ENCODE peak calls at places on chromosomes 7 and 10, in ten cellular contexts. L is prostate gland, T is AG04450, H is cardiac muscle cell, B is A549, G is testis, S is lower lobe of right lung, X is WERI-Rb-1, D is psoas muscle, I is left ventricle myocardium inferior. O is an unnamed sample.

GRCh38 chr10:125013529-125013872 is 71.6 kb downstream of the ZRANB1 start:
- DNase-seq in L (no peak), T (no peak), H (no peak), B (no peak), G (no peak), S (no peak), X (no peak), D (peak), I (peak), O (no peak)

GRCh38 chr7:20307119-20307518 is 23.6 kb upstream of the ITGB8 start:
- DNase-seq in L (no peak), T (no peak), H (no peak), B (peak), G (no peak), S (no peak), X (no peak), D (no peak), I (no peak), O (no peak)

GRCh38 chr7:24609059-24609458 is 35.8 kb downstream of the PALS2 start:
- DNase-seq in L (no peak), T (no peak), H (no peak), B (no peak), G (no peak), S (no peak), X (no peak), D (no peak), I (no peak), O (no peak)

GRCh38 chr7:28165221-28165807 is 15.3 kb downstream of the JAZF1 start:
- DNase-seq in L (no peak), T (no peak), H (no peak), B (no peak), G (no peak), S (no peak), X (no peak), D (no peak), I (no peak), O (no peak)

GRCh38 chr10:15315286-15315685 is 55.8 kb downstream of the FAM171A1 start:
- DNase-seq in L (no peak), T (no peak), H (no peak), B (no peak), G (no peak), S (no peak), X (no peak), D (no peak), I (no peak), O (no peak)

GRCh38 chr10:114043532-114044250 is at the start of gene ADRB1:
- DNase-seq in L (peak), T (no peak), H (peak), B (peak), G (peak), S (peak), X (peak), D (peak), I (peak), O (no peak)

GRCh38 chr10:78703581-78703980 is 365.2 kb upstream of the ZMIZ1 start:
- DNase-seq in L (no peak), T (no peak), H (no peak), B (no peak), G (no peak), S (no peak), X (no peak), D (no peak), I (no peak), O (no peak)

GRCh38 chr10:71144824-71145223 is 67.5 kb upstream of the UNC5B start:
- DNase-seq in L (no peak), T (no peak), H (no peak), B (no peak), G (no peak), S (no peak), X (no peak), D (no peak), I (no peak), O (no peak)

GRCh38 chr7:50742401-50742800 is 40.3 kb downstream of the GRB10 start:
- DNase-seq in L (no peak), T (no peak), H (no peak), B (no peak), G (no peak), S (no peak), X (no peak), D (no peak), I (no peak), O (no peak)

GRCh38 chr10:101367569-101368453 is 13.8 kb downstream of the BTRC start:
- DNase-seq in L (no peak), T (peak), H (no peak), B (peak), G (no peak), S (no peak), X (no peak), D (no peak), I (no peak), O (no peak)

GRCh38 chr7:117780832-117781231 is 92.4 kb downstream of the CTTNBP2 start:
- DNase-seq in L (no peak), T (no peak), H (no peak), B (no peak), G (no peak), S (no peak), X (no peak), D (no peak), I (no peak), O (no peak)

GRCh38 chr10:18229839-18230238 is 89.6 kb downstream of the CACNB2 start:
- DNase-seq in L (no peak), T (no peak), H (no peak), B (no peak), G (no peak), S (no peak), X (no peak), D (no peak), I (no peak), O (no peak)

GRCh38 chr10:88395677-88396076 is 187.4 kb downstream of the RNLS start:
- DNase-seq in L (no peak), T (no peak), H (no peak), B (peak), G (no peak), S (no peak), X (no peak), D (no peak), I (no peak), O (no peak)

GRCh38 chr7:75989084-75989725 is 5.2 kb downstream of the TMEM120A start:
- DNase-seq in L (no peak), T (no peak), H (peak), B (no peak), G (no peak), S (peak), X (no peak), D (peak), I (peak), O (no peak)

GRCh38 chr10:71134732-71135211 is 77.6 kb upstream of the UNC5B start:
- DNase-seq in L (no peak), T (no peak), H (no peak), B (no peak), G (no peak), S (no peak), X (peak), D (no peak), I (no peak), O (no peak)

GRCh38 chr7:55483061-55483460 is 89.2 kb downstream of the VOPP1 start:
- DNase-seq in L (no peak), T (no peak), H (no peak), B (no peak), G (no peak), S (no peak), X (no peak), D (no peak), I (no peak), O (no peak)

GRCh38 chr10:18474111-18474455 is 177.3 kb downstream of the NSUN6 start:
- DNase-seq in L (no peak), T (no peak), H (no peak), B (no peak), G (peak), S (no peak), X (no peak), D (no peak), I (no peak), O (no peak)

GRCh38 chr7:117582219-117582704 is 102.4 kb downstream of the CFTR start:
- DNase-seq in L (no peak), T (peak), H (peak), B (peak), G (peak), S (no peak), X (no peak), D (peak), I (peak), O (no peak)

GRCh38 chr10:34474060-34474376 is 341.1 kb downstream of the PARD3 start:
- DNase-seq in L (no peak), T (peak), H (no peak), B (peak), G (no peak), S (no peak), X (no peak), D (no peak), I (no peak), O (no peak)

GRCh38 chr7:152341039-152341913 is 94.5 kb downstream of the KMT2C start:
- DNase-seq in L (peak), T (peak), H (peak), B (peak), G (peak), S (no peak), X (peak), D (no peak), I (no peak), O (no peak)

GRCh38 chr10:132685121-132685891 is 100.6 kb downstream of the NKX6-2 start:
- DNase-seq in L (peak), T (no peak), H (no peak), B (no peak), G (peak), S (peak), X (no peak), D (peak), I (peak), O (peak)

GRCh38 chr10:34759161-34759836 is 55.8 kb downstream of the PARD3 start:
- DNase-seq in L (no peak), T (no peak), H (no peak), B (no peak), G (no peak), S (no peak), X (no peak), D (no peak), I (no peak), O (no peak)

GRCh38 chr7:138233189-138233588 is 156.9 kb downstream of the AKR1D1 start:
- DNase-seq in L (no peak), T (no peak), H (no peak), B (no peak), G (no peak), S (no peak), X (no peak), D (no peak), I (no peak), O (no peak)

GRCh38 chr10:47164800-47165128 is 135.2 kb upstream of the GDF10 start:
- DNase-seq in L (no peak), T (no peak), H (no peak), B (no peak), G (no peak), S (no peak), X (no peak), D (no peak), I (no peak), O (no peak)

GRCh38 chr10:70743879-70744278 is 41.3 kb downstream of the TBATA start:
- DNase-seq in L (no peak), T (no peak), H (no peak), B (no peak), G (no peak), S (no peak), X (no peak), D (no peak), I (no peak), O (no peak)

GRCh38 chr10:128512767-128513166 is 386.5 kb upstream of the MKI67 start:
- DNase-seq in L (no peak), T (no peak), H (no peak), B (no peak), G (no peak), S (no peak), X (no peak), D (no peak), I (no peak), O (no peak)

GRCh38 chr7:115183431-115184057 is 261.6 kb downstream of the MDFIC start:
- DNase-seq in L (no peak), T (no peak), H (no peak), B (no peak), G (no peak), S (no peak), X (no peak), D (no peak), I (no peak), O (no peak)

GRCh38 chr10:69213601-69214311 is 6.4 kb upstream of the HKDC1 start:
- DNase-seq in L (no peak), T (no peak), H (no peak), B (no peak), G (no peak), S (no peak), X (no peak), D (no peak), I (no peak), O (no peak)

GRCh38 chr7:65441010-65441409 is 67.4 kb downstream of the ZNF92 start:
- DNase-seq in L (no peak), T (no peak), H (no peak), B (peak), G (no peak), S (no peak), X (no peak), D (no peak), I (no peak), O (no peak)

GRCh38 chr10:124515244-124515970 is 53.8 kb downstream of the LHPP start:
- DNase-seq in L (no peak), T (no peak), H (no peak), B (no peak), G (no peak), S (no peak), X (no peak), D (peak), I (no peak), O (no peak)

GRCh38 chr10:5694573-5694972 is 9.9 kb downstream of the TASOR2 start:
- DNase-seq in L (no peak), T (no peak), H (no peak), B (no peak), G (no peak), S (no peak), X (no peak), D (no peak), I (no peak), O (no peak)

GRCh38 chr10:59557642-59558041 is 152.0 kb downstream of the SLC16A9 start:
- DNase-seq in L (no peak), T (no peak), H (peak), B (no peak), G (no peak), S (no peak), X (no peak), D (no peak), I (no peak), O (no peak)

GRCh38 chr7:5423844-5424688 is 432 bp upstream of the TNRC18 start:
- DNase-seq in L (peak), T (peak), H (peak), B (peak), G (peak), S (peak), X (peak), D (peak), I (peak), O (peak)

GRCh38 chr10:114540191-114540590 is 117.9 kb downstream of the ABLIM1 start:
- DNase-seq in L (no peak), T (no peak), H (no peak), B (no peak), G (no peak), S (no peak), X (peak), D (no peak), I (no peak), O (no peak)

GRCh38 chr7:41621953-41622831 is 80.7 kb downstream of the INHBA start:
- DNase-seq in L (no peak), T (no peak), H (peak), B (no peak), G (no peak), S (no peak), X (no peak), D (no peak), I (no peak), O (no peak)

GRCh38 chr7:90178592-90179279 is 24.5 kb downstream of the STEAP1 start:
- DNase-seq in L (no peak), T (no peak), H (no peak), B (peak), G (no peak), S (no peak), X (no peak), D (no peak), I (no peak), O (no peak)

GRCh38 chr7:7895004-7895650 is 73.5 kb upstream of the GLCCI1 start:
- DNase-seq in L (no peak), T (no peak), H (no peak), B (no peak), G (no peak), S (no peak), X (no peak), D (no peak), I (no peak), O (no peak)

GRCh38 chr7:57404343-57404966 is 45.5 kb upstream of the ZNF716 start:
- DNase-seq in L (no peak), T (no peak), H (no peak), B (no peak), G (peak), S (no peak), X (no peak), D (peak), I (peak), O (no peak)

GRCh38 chr10:86440874-86441838 is 74.6 kb upstream of the GRID1 start:
- DNase-seq in L (no peak), T (peak), H (no peak), B (peak), G (no peak), S (no peak), X (peak), D (no peak), I (no peak), O (no peak)

GRCh38 chr10:86438091-86438749 is 71.6 kb upstream of the GRID1 start:
- DNase-seq in L (no peak), T (no peak), H (no peak), B (no peak), G (no peak), S (no peak), X (no peak), D (no peak), I (no peak), O (no peak)

GRCh38 chr10:86437447-86437846 is 70.9 kb upstream of the GRID1 start:
- DNase-seq in L (no peak), T (no peak), H (no peak), B (no peak), G (no peak), S (no peak), X (no peak), D (no peak), I (no peak), O (no peak)

GRCh38 chr10:86436963-86437362 is 70.4 kb upstream of the GRID1 start:
- DNase-seq in L (no peak), T (no peak), H (no peak), B (no peak), G (no peak), S (no peak), X (no peak), D (no peak), I (no peak), O (no peak)

DNA sequence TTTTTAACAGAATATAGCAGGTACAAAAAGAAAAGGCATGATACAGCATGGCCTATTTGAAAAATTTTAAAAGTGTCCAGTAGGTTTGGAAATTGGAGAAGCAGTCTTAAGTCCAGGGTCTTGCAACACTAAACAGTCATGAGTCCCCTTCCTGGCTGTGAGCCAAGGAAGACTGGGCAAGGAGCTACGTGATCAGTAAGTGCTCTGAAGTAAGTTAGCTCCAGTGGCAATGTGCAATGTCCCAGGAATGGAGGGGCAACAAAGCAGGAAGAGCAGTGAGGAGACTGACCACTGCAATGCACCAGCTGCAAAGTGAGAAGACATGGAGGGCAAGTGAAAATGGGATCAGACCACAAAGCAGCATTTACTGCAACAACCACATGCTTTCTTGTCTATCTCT is 72.9 kb upstream of the GRID1 start:
- DNase-seq in L (peak), T (peak), H (peak), B (peak), G (peak), S (peak), X (no peak), D (peak), I (peak), O (no peak)
- TF ChIP-seq CTCF in L (no peak), T (peak), H (no peak), B (no peak), G (no peak), S (no peak), X (no peak), D (peak), I (no peak), O (no peak)

GRCh38 chr7:66925255-66925654 is 4.2 kb downstream of the TMEM248 start:
- DNase-seq in L (no peak), T (no peak), H (no peak), B (no peak), G (no peak), S (no peak), X (no peak), D (no peak), I (no peak), O (no peak)

GRCh38 chr7:66920769-66921395 is at the start of gene TMEM248:
- DNase-seq in L (peak), T (peak), H (peak), B (peak), G (peak), S (peak), X (peak), D (peak), I (peak), O (peak)

GRCh38 chr7:66921918-66922486 is 977 bp downstream of the TMEM248 start:
- DNase-seq in L (no peak), T (no peak), H (peak), B (no peak), G (no peak), S (no peak), X (no peak), D (no peak), I (no peak), O (no peak)

GRCh38 chr7:66921396-66921917 is 432 bp downstream of the TMEM248 start:
- DNase-seq in L (peak), T (no peak), H (peak), B (peak), G (peak), S (no peak), X (no peak), D (peak), I (no peak), O (peak)

GRCh38 chr7:66920256-66920655 is 769 bp upstream of the TMEM248 start:
- DNase-seq in L (no peak), T (no peak), H (no peak), B (no peak), G (no peak), S (no peak), X (no peak), D (no peak), I (no peak), O (no peak)
- H3K4me3 ChIP-seq in L (no peak), T (peak), H (peak), B (peak), G (peak), S (peak), X (peak), D (peak), I (peak), O (peak)

GRCh38 chr7:74625446-74625845 is 32.1 kb upstream of the GTF2I start:
- DNase-seq in L (no peak), T (peak), H (no peak), B (peak), G (peak), S (no peak), X (no peak), D (no peak), I (no peak), O (no peak)
- TF ChIP-seq CTCF in L (no peak), T (no peak), H (peak), B (peak), G (no peak), S (peak), X (no peak), D (no peak), I (peak), O (no peak)

DNA sequence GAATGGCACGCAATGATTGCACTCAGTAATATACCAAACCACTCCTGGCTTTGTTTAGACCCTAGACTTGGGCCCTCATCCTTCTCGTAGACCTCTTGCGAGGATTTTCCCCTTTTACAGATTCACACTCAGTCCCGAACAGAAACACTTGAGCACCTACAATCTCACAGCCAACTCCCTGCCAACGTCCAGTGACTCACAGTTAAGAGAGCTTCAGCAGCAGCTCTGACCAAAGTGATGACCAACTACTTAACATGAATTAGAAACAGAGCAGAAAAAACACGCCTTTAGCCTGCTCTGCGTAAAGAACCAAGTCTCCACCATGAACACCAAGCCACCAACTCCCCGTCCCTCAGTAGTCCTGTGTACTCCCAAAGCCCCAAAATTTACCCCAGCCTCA is 2.2 kb downstream of the DNAJC30 start:
- DNase-seq in L (no peak), T (no peak), H (no peak), B (no peak), G (no peak), S (no peak), X (no peak), D (no peak), I (no peak), O (no peak)
- H3K4me3 ChIP-seq in L (no peak), T (no peak), H (no peak), B (no peak), G (no peak), S (no peak), X (no peak), D (peak), I (peak), O (no peak)

DNA sequence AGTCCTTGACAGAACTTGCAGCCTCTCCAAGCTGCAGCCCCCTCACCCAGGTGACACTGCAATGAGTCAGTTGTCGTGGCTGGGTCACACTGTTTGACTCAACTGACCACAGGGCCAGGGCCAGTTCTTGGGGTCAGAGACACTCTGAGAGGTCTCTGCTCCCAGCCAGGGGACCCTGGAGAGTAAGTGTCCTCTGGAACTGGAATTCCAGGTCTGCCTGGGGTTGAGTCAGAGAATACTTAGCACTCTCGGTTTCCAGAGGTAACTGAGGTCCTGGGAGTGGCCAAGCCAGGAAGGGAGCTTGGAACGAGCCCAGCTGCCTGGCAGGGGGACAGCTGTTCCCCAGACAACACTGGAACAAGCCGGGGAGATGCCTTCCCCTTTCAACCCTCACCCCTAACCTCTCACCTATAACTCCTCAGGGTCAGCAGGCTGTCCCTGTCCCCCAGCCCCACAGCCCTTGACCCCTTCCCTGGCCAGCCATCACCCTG is 2.2 kb upstream of the MYL10 start:
- DNase-seq in L (no peak), T (no peak), H (no peak), B (no peak), G (peak), S (no peak), X (no peak), D (no peak), I (no peak), O (no peak)
- TF ChIP-seq CTCF in L (no peak), T (no peak), H (no peak), B (no peak), G (no peak), S (no peak), X (no peak), D (no peak), I (no peak), O (no peak)

GRCh38 chr7:157016352-157017041 is 6.0 kb upstream of the MNX1 start:
- DNase-seq in L (no peak), T (no peak), H (no peak), B (no peak), G (no peak), S (no peak), X (peak), D (no peak), I (no peak), O (no peak)
- H3K4me3 ChIP-seq in L (no peak), T (no peak), H (no peak), B (no peak), G (no peak), S (no peak), X (peak), D (no peak), I (no peak), O (no peak)